ENCODE peak calls at places on chromosomes 5 and 9, in five cellular contexts. One of them, this sample, is unnamed.
A peak's percentile ranks its signal among the peaks of the same experiment; 100 is the strongest.

GRCh38 chr5:72383280-72384205 is 63.4 kb downstream of the PTCD2 start:
- DNase-seq in osteoblast: no peak
- DNase-seq in fibroblast of lung: peak; percentile 77
- DNase-seq in heart right ventricle: no peak
- DNase-seq in cardiac muscle cell: peak; percentile 43
- DNase-seq in this sample: no peak

GRCh38 chr5:131496400-131496713 is 138.7 kb downstream of the RAPGEF6 start:
- DNase-seq in heart right ventricle: no peak
- DNase-seq in cardiac muscle cell: no peak
- DNase-seq in osteoblast: no peak
- DNase-seq in fibroblast of lung: no peak
- DNase-seq in this sample: no peak

GRCh38 chr5:126499742-126500396 is 76.7 kb downstream of the GRAMD2B start:
- DNase-seq in osteoblast: no peak
- DNase-seq in heart right ventricle: no peak
- DNase-seq in fibroblast of lung: no peak
- DNase-seq in cardiac muscle cell: peak; percentile 39
- DNase-seq in this sample: no peak

GRCh38 chr5:129652353-129653138 is 95.3 kb upstream of the MINAR2 start:
- DNase-seq in fibroblast of lung: no peak
- DNase-seq in cardiac muscle cell: no peak
- DNase-seq in osteoblast: no peak
- DNase-seq in heart right ventricle: no peak
- DNase-seq in this sample: no peak

GRCh38 chr9:72557549-72557948 is 36.1 kb downstream of the TMC1 start:
- DNase-seq in cardiac muscle cell: peak; percentile 78
- DNase-seq in heart right ventricle: no peak
- DNase-seq in osteoblast: peak; percentile 83
- DNase-seq in fibroblast of lung: peak; percentile 94
- DNase-seq in this sample: no peak

GRCh38 chr9:113529336-113530009 is 65.9 kb downstream of the RGS3 start:
- DNase-seq in heart right ventricle: no peak
- DNase-seq in fibroblast of lung: no peak
- DNase-seq in cardiac muscle cell: no peak
- DNase-seq in osteoblast: no peak
- DNase-seq in this sample: no peak

GRCh38 chr9:97924386-97924785 is 2.1 kb upstream of the TRMO start:
- DNase-seq in cardiac muscle cell: no peak
- DNase-seq in osteoblast: no peak
- DNase-seq in fibroblast of lung: no peak
- DNase-seq in heart right ventricle: no peak
- DNase-seq in this sample: no peak

GRCh38 chr5:52757527-52757926 is 30.2 kb upstream of the ITGA1 start:
- DNase-seq in fibroblast of lung: no peak
- DNase-seq in heart right ventricle: no peak
- DNase-seq in osteoblast: no peak
- DNase-seq in cardiac muscle cell: no peak
- DNase-seq in this sample: no peak

GRCh38 chr5:17229308-17229707 is 11.9 kb downstream of the BASP1 start:
- DNase-seq in fibroblast of lung: no peak
- DNase-seq in heart right ventricle: no peak
- DNase-seq in osteoblast: no peak
- DNase-seq in cardiac muscle cell: no peak
- DNase-seq in this sample: no peak

GRCh38 chr9:133210609-133211008 is 1.6 kb upstream of the OBP2B start:
- DNase-seq in osteoblast: peak; percentile 18
- DNase-seq in fibroblast of lung: no peak
- DNase-seq in heart right ventricle: no peak
- DNase-seq in cardiac muscle cell: no peak
- DNase-seq in this sample: no peak

GRCh38 chr9:34994429-34995287 is 5.1 kb downstream of the DNAJB5 start:
- DNase-seq in cardiac muscle cell: peak; percentile 68
- DNase-seq in heart right ventricle: no peak
- DNase-seq in fibroblast of lung: peak; percentile 45
- DNase-seq in osteoblast: peak; percentile 95
- DNase-seq in this sample: no peak

DNA sequence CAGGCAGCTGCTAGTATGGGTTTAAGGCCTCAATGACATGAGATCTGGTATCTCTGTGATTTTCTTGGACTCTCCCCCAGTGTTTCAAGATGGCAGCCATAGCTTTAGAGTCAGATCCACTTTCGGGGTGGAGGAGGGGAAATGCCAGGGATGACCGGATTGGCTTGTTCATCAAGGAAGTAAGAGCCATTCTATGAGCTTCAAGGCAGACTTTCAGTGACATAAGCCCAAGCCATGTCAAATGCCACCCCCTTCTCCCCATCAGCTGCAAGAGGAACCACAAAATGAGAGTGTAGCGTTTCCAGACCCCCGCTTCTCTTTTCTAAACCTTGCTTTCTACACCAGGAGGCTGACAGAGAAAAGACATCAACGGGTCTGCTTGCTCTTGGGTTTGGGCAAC is 271.8 kb downstream of the PSAT1 start:
- DNase-seq in heart right ventricle: no peak
- DNase-seq in cardiac muscle cell: no peak
- DNase-seq in fibroblast of lung: no peak
- DNase-seq in osteoblast: no peak
- DNase-seq in this sample: no peak
- H3K27ac ChIP-seq in heart right ventricle: no peak overlapping the region
- H3K27ac ChIP-seq in cardiac muscle cell: no peak overlapping the region
- H3K27ac ChIP-seq in fibroblast of lung: no peak overlapping the region
- H3K27ac ChIP-seq in osteoblast: no peak overlapping the region
- H3K27ac ChIP-seq in this sample: no peak overlapping the region

DNA sequence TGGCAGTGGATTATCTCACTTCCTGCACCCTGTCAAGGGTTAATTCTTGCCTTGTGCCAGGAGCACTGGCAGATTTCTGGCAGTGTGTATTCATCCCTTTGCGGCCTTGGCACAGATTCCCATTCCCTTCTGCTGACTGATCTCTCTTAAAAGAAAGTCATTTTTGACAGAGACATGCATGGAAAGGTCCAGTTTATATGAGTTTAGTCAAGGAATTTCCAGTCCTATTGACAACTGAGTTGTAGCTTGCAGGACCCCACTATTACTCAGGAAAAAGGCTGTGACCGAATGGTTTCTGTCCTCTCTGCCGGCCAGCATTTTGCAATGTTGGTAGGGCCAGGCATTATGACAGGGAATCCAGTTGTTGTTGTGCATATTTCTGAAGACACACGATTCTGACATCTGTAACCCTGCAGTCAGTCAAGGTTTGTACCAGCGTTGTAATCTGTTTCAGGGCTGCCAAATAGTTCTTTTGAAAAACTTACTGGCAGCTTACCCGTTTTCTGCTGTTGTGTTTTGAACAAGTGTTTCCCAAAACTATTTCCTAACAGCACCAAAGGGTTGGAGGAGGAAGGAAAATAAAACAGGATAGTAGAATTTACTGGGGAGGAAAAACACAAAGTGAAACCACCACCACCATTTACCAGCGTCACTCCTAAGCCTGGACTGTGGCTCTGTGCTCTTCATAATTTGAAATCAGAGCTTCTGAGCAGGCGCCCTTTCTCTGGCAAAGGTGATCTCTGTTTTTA is 243.4 kb upstream of the KLF4 start:
- DNase-seq in fibroblast of lung: peak; percentile 88
- DNase-seq in osteoblast: peak; percentile 81
- DNase-seq in cardiac muscle cell: peak; percentile 86
- DNase-seq in heart right ventricle: peak; percentile 49
- DNase-seq in this sample: no peak
- H3K4me3 ChIP-seq in fibroblast of lung: peak overlapping the region; percentile 12
- H3K4me3 ChIP-seq in osteoblast: peak overlapping the region; percentile 55
- H3K4me3 ChIP-seq in cardiac muscle cell: no peak overlapping the region
- H3K4me3 ChIP-seq in heart right ventricle: no peak overlapping the region
- H3K4me3 ChIP-seq in this sample: no peak overlapping the region

DNA sequence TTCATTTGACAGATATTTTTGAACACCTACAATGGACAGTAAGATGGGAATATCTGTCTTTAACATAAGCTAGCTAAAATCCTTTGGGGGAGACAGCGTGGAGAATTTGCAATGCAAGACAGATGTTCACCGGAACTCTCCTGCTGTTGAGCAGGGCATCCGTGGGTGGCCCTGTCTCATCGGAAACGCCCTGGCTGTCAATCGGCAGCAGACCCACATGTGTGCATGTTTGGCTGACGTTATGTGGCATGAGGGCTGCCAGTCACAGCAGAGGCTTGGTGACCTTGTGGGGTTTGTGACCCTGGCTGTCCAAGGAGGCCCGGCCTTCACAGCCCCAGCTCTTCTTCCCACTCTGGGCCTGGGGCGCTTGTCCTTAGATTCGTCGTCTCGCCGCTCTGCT is 129.7 kb upstream of the OTULINL start:
- DNase-seq in osteoblast: no peak
- DNase-seq in fibroblast of lung: no peak
- DNase-seq in heart right ventricle: no peak
- DNase-seq in cardiac muscle cell: no peak
- DNase-seq in this sample: no peak
- H3K4me1 ChIP-seq in osteoblast: peaks cover 50% of the 10 kb centered on the region
- H3K4me1 ChIP-seq in fibroblast of lung: peaks cover 40% of the 10 kb centered on the region
- H3K4me1 ChIP-seq in heart right ventricle: peaks cover 72% of the 10 kb centered on the region
- H3K4me1 ChIP-seq in cardiac muscle cell: peaks cover 6% of the 10 kb centered on the region
- H3K4me1 ChIP-seq in this sample: no peaks in the 10 kb centered on the region

DNA sequence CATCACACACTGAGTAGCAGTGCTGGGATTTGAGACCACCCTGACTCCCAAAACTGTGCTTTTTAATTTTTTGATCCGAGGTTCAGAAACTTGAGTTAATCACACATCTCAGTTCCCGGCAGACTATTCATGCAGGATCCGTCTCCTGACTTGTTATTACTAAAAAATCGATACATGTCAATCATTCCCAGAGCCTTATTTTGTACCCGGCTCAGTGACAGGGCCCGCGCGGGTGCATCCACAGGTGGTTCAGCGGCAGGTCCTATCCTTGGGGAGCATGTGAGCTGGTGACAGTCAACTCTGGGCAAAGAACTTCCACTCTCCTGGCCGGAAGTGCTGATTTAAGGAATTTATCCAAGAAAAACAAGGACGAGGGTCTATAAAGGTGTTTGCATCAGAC is 95.9 kb upstream of the MVB12B start:
- DNase-seq in osteoblast: no peak
- DNase-seq in fibroblast of lung: no peak
- DNase-seq in cardiac muscle cell: no peak
- DNase-seq in heart right ventricle: no peak
- DNase-seq in this sample: no peak
- H3K27ac ChIP-seq in osteoblast: no peak overlapping the region
- H3K27ac ChIP-seq in fibroblast of lung: no peak overlapping the region
- H3K27ac ChIP-seq in cardiac muscle cell: no peak overlapping the region
- H3K27ac ChIP-seq in heart right ventricle: no peak overlapping the region
- H3K27ac ChIP-seq in this sample: no peak overlapping the region

GRCh38 chr5:61334224-61335196 is 2.5 kb downstream of the ZSWIM6 start:
- DNase-seq in cardiac muscle cell: peak; percentile 81
- DNase-seq in osteoblast: peak; percentile 77
- DNase-seq in fibroblast of lung: peak; percentile 90
- DNase-seq in heart right ventricle: no peak
- DNase-seq in this sample: no peak
- H3K4me3 ChIP-seq in cardiac muscle cell: peak overlapping the region; percentile 99
- H3K4me3 ChIP-seq in osteoblast: peak overlapping the region; percentile 80
- H3K4me3 ChIP-seq in fibroblast of lung: peak overlapping the region; percentile 43
- H3K4me3 ChIP-seq in heart right ventricle: peak overlapping the region; percentile 97
- H3K4me3 ChIP-seq in this sample: peak overlapping the region; percentile 89

GRCh38 chr5:67299317-67299716 is 102.7 kb upstream of the CD180 start:
- DNase-seq in cardiac muscle cell: peak; percentile 47
- DNase-seq in osteoblast: no peak
- DNase-seq in heart right ventricle: no peak
- DNase-seq in fibroblast of lung: peak; percentile 95
- DNase-seq in this sample: no peak
- H3K4me1 ChIP-seq in cardiac muscle cell: no peaks in the 10 kb centered on the region
- H3K4me1 ChIP-seq in osteoblast: peaks cover 23% of the 10 kb centered on the region
- H3K4me1 ChIP-seq in heart right ventricle: peaks cover 13% of the 10 kb centered on the region
- H3K4me1 ChIP-seq in fibroblast of lung: peaks cover 18% of the 10 kb centered on the region
- H3K4me1 ChIP-seq in this sample: no peaks in the 10 kb centered on the region